ENCODE peak calls at places on chromosomes 6 and 20, in seven cellular contexts. F is GM20000; K is stimulated activated CD8-positive, alpha-beta memory T cell treated with anti-CD3 and anti-CD28 coated beads, Interleukin-12 subunit alpha, Interleukin-12 subunit beta, amount 100 ng/mL, for 4 hours; C is NCI-H1417 treated with DMSO at 0.1 percent for 48 hours; P is dorsolateral prefrontal cortex; V is CD8-positive, alpha-beta T cell; R is effector memory CD4-positive, alpha-beta T cell. U is an unnamed sample.

GRCh38 chr6:169971951-169972651 is 220.7 kb downstream of the ERMARD start:
- DNase-seq in F (no peak), K (no peak), C (no peak), P (no peak), V (no peak), R (no peak), U (no peak)

GRCh38 chr20:24910461-24910860 is 38.6 kb upstream of the CST7 start:
- DNase-seq in F (no peak), K (no peak), C (no peak), P (no peak), V (no peak), R (no peak), U (no peak)

GRCh38 chr6:108559884-108560462 is 744 bp upstream of the FOXO3 start:
- DNase-seq in F (no peak), K (no peak), C (peak), P (peak), V (no peak), R (no peak), U (peak)

GRCh38 chr6:42961020-42961470 is 491 bp downstream of the GNMT start:
- DNase-seq in F (no peak), K (no peak), C (no peak), P (no peak), V (no peak), R (no peak), U (no peak)

GRCh38 chr6:36912583-36912982 is 26.8 kb downstream of the C6orf89 start:
- DNase-seq in F (peak), K (peak), C (no peak), P (no peak), V (peak), R (peak), U (peak)

GRCh38 chr20:4813076-4813838 is 91.5 kb downstream of the PRND start:
- DNase-seq in F (peak), K (no peak), C (no peak), P (peak), V (no peak), R (no peak), U (no peak)

GRCh38 chr6:151958332-151958731 is 150.8 kb downstream of the ESR1 start:
- DNase-seq in F (no peak), K (no peak), C (no peak), P (no peak), V (no peak), R (no peak), U (no peak)

GRCh38 chr20:17843246-17844132 is 125.1 kb downstream of the SNX5 start:
- DNase-seq in F (no peak), K (no peak), C (no peak), P (no peak), V (no peak), R (peak), U (no peak)

GRCh38 chr6:129884211-129884610 is 23.1 kb upstream of the TMEM244 start:
- DNase-seq in F (no peak), K (no peak), C (no peak), P (no peak), V (no peak), R (no peak), U (no peak)

GRCh38 chr6:4920914-4921410 is 82.9 kb downstream of the RPP40 start:
- DNase-seq in F (no peak), K (no peak), C (no peak), P (no peak), V (no peak), R (no peak), U (no peak)

GRCh38 chr6:46688117-46688965 is 656 bp downstream of the TDRD6 start:
- DNase-seq in F (no peak), K (no peak), C (no peak), P (no peak), V (no peak), R (no peak), U (no peak)

GRCh38 chr20:60249436-60249835 is 291.2 kb downstream of the CDH26 start:
- DNase-seq in F (no peak), K (no peak), C (no peak), P (no peak), V (no peak), R (no peak), U (no peak)

GRCh38 chr6:7632501-7633290 is 42.7 kb downstream of the SNRNP48 start:
- DNase-seq in F (no peak), K (no peak), C (no peak), P (no peak), V (no peak), R (no peak), U (no peak)

GRCh38 chr6:90885611-90886056 is 298.8 kb upstream of the MAP3K7 start:
- DNase-seq in F (no peak), K (no peak), C (no peak), P (peak), V (no peak), R (no peak), U (no peak)

GRCh38 chr20:36493801-36494114 is 47.6 kb upstream of the MYL9 start:
- DNase-seq in F (no peak), K (no peak), C (no peak), P (peak), V (no peak), R (no peak), U (no peak)

GRCh38 chr20:13692802-13693736 is 54.3 kb upstream of the TASP1 start:
- DNase-seq in F (no peak), K (no peak), C (no peak), P (no peak), V (no peak), R (no peak), U (no peak)

GRCh38 chr6:109165392-109165964 is 70.2 kb downstream of the CEP57L1 start:
- DNase-seq in F (no peak), K (no peak), C (no peak), P (no peak), V (no peak), R (no peak), U (no peak)

GRCh38 chr20:19048898-19049889 is 163.2 kb upstream of the SLC24A3 start:
- DNase-seq in F (no peak), K (no peak), C (no peak), P (no peak), V (no peak), R (no peak), U (no peak)

GRCh38 chr6:33622456-33623431 is 1.6 kb downstream of the ITPR3 start:
- DNase-seq in F (peak), K (no peak), C (no peak), P (no peak), V (no peak), R (no peak), U (no peak)

GRCh38 chr6:153511896-153512496 is 380.9 kb upstream of the RGS17 start:
- DNase-seq in F (peak), K (no peak), C (no peak), P (no peak), V (no peak), R (no peak), U (no peak)

GRCh38 chr20:59836768-59837167 is 96.7 kb downstream of the SYCP2 start:
- DNase-seq in F (no peak), K (no peak), C (no peak), P (no peak), V (no peak), R (no peak), U (no peak)

GRCh38 chr20:46799781-46800180 is 90.3 kb downstream of the SLC2A10 start:
- DNase-seq in F (no peak), K (no peak), C (no peak), P (no peak), V (no peak), R (no peak), U (no peak)

GRCh38 chr6:157726892-157727628 is 96.0 kb upstream of the SNX9 start:
- DNase-seq in F (no peak), K (no peak), C (no peak), P (no peak), V (no peak), R (no peak), U (no peak)

GRCh38 chr6:156597130-156597529 is 180.0 kb upstream of the ARID1B start:
- DNase-seq in F (no peak), K (no peak), C (no peak), P (no peak), V (no peak), R (no peak), U (no peak)

GRCh38 chr20:53664121-53664520 is 70.5 kb upstream of the ZNF217 start:
- DNase-seq in F (no peak), K (no peak), C (no peak), P (no peak), V (no peak), R (no peak), U (no peak)

GRCh38 chr6:108765495-108765894 is 82.7 kb upstream of the ARMC2 start:
- DNase-seq in F (no peak), K (no peak), C (no peak), P (no peak), V (no peak), R (no peak), U (no peak)

GRCh38 chr20:49431345-49431744 is 51.1 kb downstream of the KCNB1 start:
- DNase-seq in F (no peak), K (no peak), C (no peak), P (no peak), V (no peak), R (no peak), U (no peak)

GRCh38 chr6:124669713-124670480 is 292.3 kb upstream of the RNF217 start:
- DNase-seq in F (no peak), K (no peak), C (no peak), P (no peak), V (no peak), R (no peak), U (no peak)

GRCh38 chr6:138005846-138006245 is 101.4 kb downstream of the PERP start:
- DNase-seq in F (peak), K (no peak), C (no peak), P (no peak), V (no peak), R (no peak), U (peak)

GRCh38 chr20:7496394-7497111 is 443.7 kb downstream of the HAO1 start:
- DNase-seq in F (no peak), K (no peak), C (no peak), P (no peak), V (no peak), R (no peak), U (no peak)

GRCh38 chr20:57930328-57930727 is 220.5 kb upstream of the PMEPA1 start:
- DNase-seq in F (no peak), K (no peak), C (peak), P (no peak), V (no peak), R (no peak), U (no peak)

GRCh38 chr20:31587545-31588389 is 17.3 kb upstream of the ID1 start:
- DNase-seq in F (peak), K (no peak), C (no peak), P (peak), V (no peak), R (no peak), U (no peak)

GRCh38 chr6:158970640-158971291 is 29.2 kb downstream of the RSPH3 start:
- DNase-seq in F (no peak), K (no peak), C (no peak), P (no peak), V (no peak), R (no peak), U (no peak)

GRCh38 chr20:20318318-20319161 is 49.4 kb upstream of the INSM1 start:
- DNase-seq in F (no peak), K (no peak), C (no peak), P (no peak), V (no peak), R (no peak), U (no peak)

GRCh38 chr6:167115054-167115453 is 7.8 kb upstream of the CCR6 start:
- DNase-seq in F (no peak), K (no peak), C (no peak), P (no peak), V (no peak), R (no peak), U (no peak)